ENCODE peak calls at places on chromosomes 12 and 14, in five cellular contexts. One of them, this sample, is unnamed.

GRCh38 chr14:68248481-68249255 is 429.1 kb downstream of the RAD51B start:
- DNase-seq in hepatocyte: peak
- DNase-seq in uterus: no peak
- DNase-seq in activated CD4-positive, CD25-positive, alpha-beta regulatory T cell treated with anti-CD3 and anti-CD28 coated beads, Interleukin-2, amount 50 U/mL, for 16 hours: no peak
- DNase-seq in fibroblast of lung: peak
- DNase-seq in this sample: peak

GRCh38 chr12:131454418-131455217 is 256.3 kb upstream of the SFSWAP start:
- DNase-seq in hepatocyte: peak
- DNase-seq in uterus: no peak
- DNase-seq in activated CD4-positive, CD25-positive, alpha-beta regulatory T cell treated with anti-CD3 and anti-CD28 coated beads, Interleukin-2, amount 50 U/mL, for 16 hours: no peak
- DNase-seq in fibroblast of lung: no peak
- DNase-seq in this sample: peak

GRCh38 chr14:51304956-51305355 is 64.9 kb downstream of the TMX1 start:
- DNase-seq in hepatocyte: peak
- DNase-seq in uterus: no peak
- DNase-seq in activated CD4-positive, CD25-positive, alpha-beta regulatory T cell treated with anti-CD3 and anti-CD28 coated beads, Interleukin-2, amount 50 U/mL, for 16 hours: no peak
- DNase-seq in fibroblast of lung: peak
- DNase-seq in this sample: no peak

GRCh38 chr12:84553331-84554117 is 359.1 kb downstream of the SLC6A15 start:
- DNase-seq in hepatocyte: no peak
- DNase-seq in uterus: no peak
- DNase-seq in activated CD4-positive, CD25-positive, alpha-beta regulatory T cell treated with anti-CD3 and anti-CD28 coated beads, Interleukin-2, amount 50 U/mL, for 16 hours: no peak
- DNase-seq in fibroblast of lung: no peak
- DNase-seq in this sample: no peak

GRCh38 chr14:94598816-94599655 is 13.2 kb upstream of the SERPINA3 start:
- DNase-seq in hepatocyte: peak
- DNase-seq in uterus: peak
- DNase-seq in activated CD4-positive, CD25-positive, alpha-beta regulatory T cell treated with anti-CD3 and anti-CD28 coated beads, Interleukin-2, amount 50 U/mL, for 16 hours: no peak
- DNase-seq in fibroblast of lung: peak
- DNase-seq in this sample: peak

GRCh38 chr12:109731806-109732205 is 18.2 kb downstream of the FAM222A start:
- DNase-seq in hepatocyte: no peak
- DNase-seq in uterus: no peak
- DNase-seq in activated CD4-positive, CD25-positive, alpha-beta regulatory T cell treated with anti-CD3 and anti-CD28 coated beads, Interleukin-2, amount 50 U/mL, for 16 hours: no peak
- DNase-seq in fibroblast of lung: no peak
- DNase-seq in this sample: peak

GRCh38 chr12:123591702-123592481 is 7.5 kb downstream of the TMED2 start:
- DNase-seq in hepatocyte: peak
- DNase-seq in uterus: no peak
- DNase-seq in activated CD4-positive, CD25-positive, alpha-beta regulatory T cell treated with anti-CD3 and anti-CD28 coated beads, Interleukin-2, amount 50 U/mL, for 16 hours: no peak
- DNase-seq in fibroblast of lung: peak
- DNase-seq in this sample: no peak

GRCh38 chr12:71441836-71442566 is 2.4 kb downstream of the LGR5 start:
- DNase-seq in hepatocyte: no peak
- DNase-seq in uterus: no peak
- DNase-seq in activated CD4-positive, CD25-positive, alpha-beta regulatory T cell treated with anti-CD3 and anti-CD28 coated beads, Interleukin-2, amount 50 U/mL, for 16 hours: no peak
- DNase-seq in fibroblast of lung: no peak
- DNase-seq in this sample: no peak

GRCh38 chr12:50573271-50573670 is 68.5 kb downstream of the DIP2B start:
- DNase-seq in hepatocyte: no peak
- DNase-seq in uterus: no peak
- DNase-seq in activated CD4-positive, CD25-positive, alpha-beta regulatory T cell treated with anti-CD3 and anti-CD28 coated beads, Interleukin-2, amount 50 U/mL, for 16 hours: no peak
- DNase-seq in fibroblast of lung: no peak
- DNase-seq in this sample: no peak

GRCh38 chr12:4117386-4118016 is 156.1 kb upstream of the CCND2 start:
- DNase-seq in hepatocyte: no peak
- DNase-seq in uterus: no peak
- DNase-seq in activated CD4-positive, CD25-positive, alpha-beta regulatory T cell treated with anti-CD3 and anti-CD28 coated beads, Interleukin-2, amount 50 U/mL, for 16 hours: no peak
- DNase-seq in fibroblast of lung: no peak
- DNase-seq in this sample: peak

GRCh38 chr14:64861916-64862315 is 17.8 kb downstream of the SPTB start:
- DNase-seq in hepatocyte: no peak
- DNase-seq in uterus: no peak
- DNase-seq in activated CD4-positive, CD25-positive, alpha-beta regulatory T cell treated with anti-CD3 and anti-CD28 coated beads, Interleukin-2, amount 50 U/mL, for 16 hours: no peak
- DNase-seq in fibroblast of lung: no peak
- DNase-seq in this sample: no peak

GRCh38 chr12:124605869-124606774 is 38.7 kb upstream of the NCOR2 start:
- DNase-seq in hepatocyte: no peak
- DNase-seq in uterus: no peak
- DNase-seq in activated CD4-positive, CD25-positive, alpha-beta regulatory T cell treated with anti-CD3 and anti-CD28 coated beads, Interleukin-2, amount 50 U/mL, for 16 hours: no peak
- DNase-seq in fibroblast of lung: no peak
- DNase-seq in this sample: no peak

GRCh38 chr12:93378373-93379310 is 917 bp downstream of the NUDT4 start:
- DNase-seq in hepatocyte: peak
- DNase-seq in uterus: peak
- DNase-seq in activated CD4-positive, CD25-positive, alpha-beta regulatory T cell treated with anti-CD3 and anti-CD28 coated beads, Interleukin-2, amount 50 U/mL, for 16 hours: peak
- DNase-seq in fibroblast of lung: peak
- DNase-seq in this sample: peak

GRCh38 chr12:31818623-31819268 is 89.9 kb upstream of the AMN1 start:
- DNase-seq in hepatocyte: no peak
- DNase-seq in uterus: no peak
- DNase-seq in activated CD4-positive, CD25-positive, alpha-beta regulatory T cell treated with anti-CD3 and anti-CD28 coated beads, Interleukin-2, amount 50 U/mL, for 16 hours: no peak
- DNase-seq in fibroblast of lung: no peak
- DNase-seq in this sample: no peak

GRCh38 chr14:52395728-52396127 is 81.6 kb downstream of the PTGER2 start:
- DNase-seq in hepatocyte: no peak
- DNase-seq in uterus: no peak
- DNase-seq in activated CD4-positive, CD25-positive, alpha-beta regulatory T cell treated with anti-CD3 and anti-CD28 coated beads, Interleukin-2, amount 50 U/mL, for 16 hours: no peak
- DNase-seq in fibroblast of lung: no peak
- DNase-seq in this sample: no peak

GRCh38 chr12:111024205-111024794 is 103.9 kb upstream of the MYL2 start:
- DNase-seq in hepatocyte: peak
- DNase-seq in uterus: no peak
- DNase-seq in activated CD4-positive, CD25-positive, alpha-beta regulatory T cell treated with anti-CD3 and anti-CD28 coated beads, Interleukin-2, amount 50 U/mL, for 16 hours: peak
- DNase-seq in fibroblast of lung: peak
- DNase-seq in this sample: no peak

GRCh38 chr12:125418902-125419564 is 353.8 kb downstream of the AACS start:
- DNase-seq in hepatocyte: no peak
- DNase-seq in uterus: no peak
- DNase-seq in activated CD4-positive, CD25-positive, alpha-beta regulatory T cell treated with anti-CD3 and anti-CD28 coated beads, Interleukin-2, amount 50 U/mL, for 16 hours: no peak
- DNase-seq in fibroblast of lung: peak
- DNase-seq in this sample: no peak

GRCh38 chr14:65095633-65096205 is 6.6 kb downstream of the MAX start:
- DNase-seq in hepatocyte: peak
- DNase-seq in uterus: peak
- DNase-seq in activated CD4-positive, CD25-positive, alpha-beta regulatory T cell treated with anti-CD3 and anti-CD28 coated beads, Interleukin-2, amount 50 U/mL, for 16 hours: no peak
- DNase-seq in fibroblast of lung: peak
- DNase-seq in this sample: no peak

GRCh38 chr14:75709207-75709812 is 48.3 kb downstream of the TTLL5 start:
- DNase-seq in hepatocyte: peak
- DNase-seq in uterus: peak
- DNase-seq in activated CD4-positive, CD25-positive, alpha-beta regulatory T cell treated with anti-CD3 and anti-CD28 coated beads, Interleukin-2, amount 50 U/mL, for 16 hours: peak
- DNase-seq in fibroblast of lung: peak
- DNase-seq in this sample: peak

GRCh38 chr14:68361231-68361630 is 431.6 kb downstream of the ZFP36L1 start:
- DNase-seq in hepatocyte: no peak
- DNase-seq in uterus: no peak
- DNase-seq in activated CD4-positive, CD25-positive, alpha-beta regulatory T cell treated with anti-CD3 and anti-CD28 coated beads, Interleukin-2, amount 50 U/mL, for 16 hours: no peak
- DNase-seq in fibroblast of lung: peak
- DNase-seq in this sample: no peak

GRCh38 chr12:49827351-49828099 is 688 bp downstream of the NCKAP5L start:
- DNase-seq in hepatocyte: peak
- DNase-seq in uterus: peak
- DNase-seq in activated CD4-positive, CD25-positive, alpha-beta regulatory T cell treated with anti-CD3 and anti-CD28 coated beads, Interleukin-2, amount 50 U/mL, for 16 hours: no peak
- DNase-seq in fibroblast of lung: peak
- DNase-seq in this sample: peak

GRCh38 chr12:114440450-114441383 is 34.8 kb upstream of the TBX5 start:
- DNase-seq in hepatocyte: no peak
- DNase-seq in uterus: no peak
- DNase-seq in activated CD4-positive, CD25-positive, alpha-beta regulatory T cell treated with anti-CD3 and anti-CD28 coated beads, Interleukin-2, amount 50 U/mL, for 16 hours: no peak
- DNase-seq in fibroblast of lung: no peak
- DNase-seq in this sample: no peak

GRCh38 chr14:68283378-68284123 is 464.0 kb downstream of the RAD51B start:
- DNase-seq in hepatocyte: no peak
- DNase-seq in uterus: no peak
- DNase-seq in activated CD4-positive, CD25-positive, alpha-beta regulatory T cell treated with anti-CD3 and anti-CD28 coated beads, Interleukin-2, amount 50 U/mL, for 16 hours: peak
- DNase-seq in fibroblast of lung: no peak
- DNase-seq in this sample: peak

GRCh38 chr14:39739796-39740195 is 307.6 kb upstream of the FBXO33 start:
- DNase-seq in hepatocyte: no peak
- DNase-seq in uterus: no peak
- DNase-seq in activated CD4-positive, CD25-positive, alpha-beta regulatory T cell treated with anti-CD3 and anti-CD28 coated beads, Interleukin-2, amount 50 U/mL, for 16 hours: no peak
- DNase-seq in fibroblast of lung: no peak
- DNase-seq in this sample: no peak

GRCh38 chr12:71460318-71460717 is 20.7 kb downstream of the LGR5 start:
- DNase-seq in hepatocyte: no peak
- DNase-seq in uterus: no peak
- DNase-seq in activated CD4-positive, CD25-positive, alpha-beta regulatory T cell treated with anti-CD3 and anti-CD28 coated beads, Interleukin-2, amount 50 U/mL, for 16 hours: no peak
- DNase-seq in fibroblast of lung: no peak
- DNase-seq in this sample: no peak

GRCh38 chr12:99389751-99390150 is 257.8 kb upstream of the GARIN6 start:
- DNase-seq in hepatocyte: no peak
- DNase-seq in uterus: no peak
- DNase-seq in activated CD4-positive, CD25-positive, alpha-beta regulatory T cell treated with anti-CD3 and anti-CD28 coated beads, Interleukin-2, amount 50 U/mL, for 16 hours: no peak
- DNase-seq in fibroblast of lung: no peak
- DNase-seq in this sample: no peak

GRCh38 chr12:113276306-113276705 is 55.0 kb downstream of the TPCN1 start:
- DNase-seq in hepatocyte: no peak
- DNase-seq in uterus: no peak
- DNase-seq in activated CD4-positive, CD25-positive, alpha-beta regulatory T cell treated with anti-CD3 and anti-CD28 coated beads, Interleukin-2, amount 50 U/mL, for 16 hours: no peak
- DNase-seq in fibroblast of lung: no peak
- DNase-seq in this sample: no peak

GRCh38 chr12:60197589-60197988 is 601.8 kb downstream of the SLC16A7 start:
- DNase-seq in hepatocyte: no peak
- DNase-seq in uterus: no peak
- DNase-seq in activated CD4-positive, CD25-positive, alpha-beta regulatory T cell treated with anti-CD3 and anti-CD28 coated beads, Interleukin-2, amount 50 U/mL, for 16 hours: no peak
- DNase-seq in fibroblast of lung: peak
- DNase-seq in this sample: no peak

GRCh38 chr12:53071591-53072551 is 7.3 kb downstream of the SPRYD3 start:
- DNase-seq in hepatocyte: peak
- DNase-seq in uterus: peak
- DNase-seq in activated CD4-positive, CD25-positive, alpha-beta regulatory T cell treated with anti-CD3 and anti-CD28 coated beads, Interleukin-2, amount 50 U/mL, for 16 hours: no peak
- DNase-seq in fibroblast of lung: peak
- DNase-seq in this sample: peak

GRCh38 chr12:130765186-130765659 is 49.1 kb upstream of the RIMBP2 start:
- DNase-seq in hepatocyte: no peak
- DNase-seq in uterus: no peak
- DNase-seq in activated CD4-positive, CD25-positive, alpha-beta regulatory T cell treated with anti-CD3 and anti-CD28 coated beads, Interleukin-2, amount 50 U/mL, for 16 hours: no peak
- DNase-seq in fibroblast of lung: peak
- DNase-seq in this sample: no peak

GRCh38 chr12:51318846-51319570 is 5.0 kb downstream of the BIN2 start:
- DNase-seq in hepatocyte: no peak
- DNase-seq in uterus: no peak
- DNase-seq in activated CD4-positive, CD25-positive, alpha-beta regulatory T cell treated with anti-CD3 and anti-CD28 coated beads, Interleukin-2, amount 50 U/mL, for 16 hours: no peak
- DNase-seq in fibroblast of lung: no peak
- DNase-seq in this sample: no peak

GRCh38 chr12:1619599-1619998 is 9.4 kb upstream of the WNT5B start:
- DNase-seq in hepatocyte: no peak
- DNase-seq in uterus: no peak
- DNase-seq in activated CD4-positive, CD25-positive, alpha-beta regulatory T cell treated with anti-CD3 and anti-CD28 coated beads, Interleukin-2, amount 50 U/mL, for 16 hours: no peak
- DNase-seq in fibroblast of lung: no peak
- DNase-seq in this sample: no peak

GRCh38 chr12:71636704-71637115 is 26.9 kb downstream of the ZFC3H1 start:
- DNase-seq in hepatocyte: peak
- DNase-seq in uterus: no peak
- DNase-seq in activated CD4-positive, CD25-positive, alpha-beta regulatory T cell treated with anti-CD3 and anti-CD28 coated beads, Interleukin-2, amount 50 U/mL, for 16 hours: no peak
- DNase-seq in fibroblast of lung: peak
- DNase-seq in this sample: no peak

GRCh38 chr12:127287256-127287655 is 979.7 kb upstream of the TMEM132C start:
- DNase-seq in hepatocyte: no peak
- DNase-seq in uterus: no peak
- DNase-seq in activated CD4-positive, CD25-positive, alpha-beta regulatory T cell treated with anti-CD3 and anti-CD28 coated beads, Interleukin-2, amount 50 U/mL, for 16 hours: no peak
- DNase-seq in fibroblast of lung: no peak
- DNase-seq in this sample: no peak

GRCh38 chr12:6336859-6337744 is 4.8 kb downstream of the TNFRSF1A start:
- DNase-seq in hepatocyte: no peak
- DNase-seq in uterus: peak
- DNase-seq in activated CD4-positive, CD25-positive, alpha-beta regulatory T cell treated with anti-CD3 and anti-CD28 coated beads, Interleukin-2, amount 50 U/mL, for 16 hours: no peak
- DNase-seq in fibroblast of lung: no peak
- DNase-seq in this sample: peak

GRCh38 chr12:121805171-121805687 is 1.4 kb downstream of the SETD1B start:
- DNase-seq in hepatocyte: no peak
- DNase-seq in uterus: no peak
- DNase-seq in activated CD4-positive, CD25-positive, alpha-beta regulatory T cell treated with anti-CD3 and anti-CD28 coated beads, Interleukin-2, amount 50 U/mL, for 16 hours: no peak
- DNase-seq in fibroblast of lung: no peak
- DNase-seq in this sample: peak